ENCODE peak calls at places on chromosomes 6 and 20, in eight cellular contexts. One of them, this sample, is unnamed. For H3K4me1, the result is how much of the 10 kb centered on the place peaks cover.

GRCh38 chr20:59752101-59752586 is 147.8 kb downstream of the PHACTR3 start:
- DNase-seq in body of pancreas: no peak
- DNase-seq in right cardiac atrium: peak
- DNase-seq in tibial nerve: no peak
- DNase-seq in pancreas: peak
- DNase-seq in astrocyte: no peak
- DNase-seq in heart left ventricle: peak
- DNase-seq in upper lobe of right lung: no peak
- DNase-seq in this sample: no peak

GRCh38 chr6:73203098-73203497 is 22.2 kb downstream of the KHDC1L start:
- DNase-seq in right cardiac atrium: no peak
- DNase-seq in body of pancreas: no peak
- DNase-seq in tibial nerve: no peak
- DNase-seq in astrocyte: no peak
- DNase-seq in heart left ventricle: no peak
- DNase-seq in pancreas: no peak
- DNase-seq in upper lobe of right lung: no peak
- DNase-seq in this sample: peak

GRCh38 chr20:48460681-48461080 is 367.1 kb downstream of the PREX1 start:
- DNase-seq in body of pancreas: no peak
- DNase-seq in tibial nerve: no peak
- DNase-seq in right cardiac atrium: no peak
- DNase-seq in upper lobe of right lung: no peak
- DNase-seq in heart left ventricle: no peak
- DNase-seq in astrocyte: no peak
- DNase-seq in pancreas: no peak
- DNase-seq in this sample: no peak

GRCh38 chr6:40274058-40274457 is 313.1 kb downstream of the LRFN2 start:
- DNase-seq in heart left ventricle: no peak
- DNase-seq in tibial nerve: no peak
- DNase-seq in pancreas: no peak
- DNase-seq in upper lobe of right lung: no peak
- DNase-seq in astrocyte: no peak
- DNase-seq in body of pancreas: no peak
- DNase-seq in right cardiac atrium: no peak
- DNase-seq in this sample: no peak

GRCh38 chr6:160911949-160912348 is 79.6 kb upstream of the MAP3K4 start:
- DNase-seq in upper lobe of right lung: no peak
- DNase-seq in pancreas: no peak
- DNase-seq in right cardiac atrium: no peak
- DNase-seq in heart left ventricle: no peak
- DNase-seq in body of pancreas: no peak
- DNase-seq in tibial nerve: no peak
- DNase-seq in astrocyte: no peak
- DNase-seq in this sample: no peak

GRCh38 chr6:133983099-133983939 is 30.3 kb downstream of the TBPL1 start:
- DNase-seq in astrocyte: peak
- DNase-seq in upper lobe of right lung: peak
- DNase-seq in body of pancreas: no peak
- DNase-seq in heart left ventricle: peak
- DNase-seq in tibial nerve: no peak
- DNase-seq in right cardiac atrium: no peak
- DNase-seq in pancreas: no peak
- DNase-seq in this sample: no peak

GRCh38 chr20:40323411-40323810 is 365.6 kb downstream of the MAFB start:
- DNase-seq in astrocyte: no peak
- DNase-seq in tibial nerve: no peak
- DNase-seq in upper lobe of right lung: no peak
- DNase-seq in heart left ventricle: no peak
- DNase-seq in body of pancreas: no peak
- DNase-seq in right cardiac atrium: no peak
- DNase-seq in pancreas: no peak
- DNase-seq in this sample: no peak

GRCh38 chr6:73367761-73368355 is 1.8 kb downstream of the OOEP start:
- DNase-seq in pancreas: no peak
- DNase-seq in astrocyte: no peak
- DNase-seq in upper lobe of right lung: no peak
- DNase-seq in right cardiac atrium: no peak
- DNase-seq in tibial nerve: no peak
- DNase-seq in body of pancreas: no peak
- DNase-seq in heart left ventricle: no peak
- DNase-seq in this sample: no peak

GRCh38 chr6:44855562-44856494 is 468.3 kb downstream of the CDC5L start:
- DNase-seq in heart left ventricle: no peak
- DNase-seq in upper lobe of right lung: no peak
- DNase-seq in astrocyte: peak
- DNase-seq in tibial nerve: no peak
- DNase-seq in right cardiac atrium: no peak
- DNase-seq in pancreas: no peak
- DNase-seq in body of pancreas: no peak
- DNase-seq in this sample: no peak

GRCh38 chr20:6282642-6283041 is 159.8 kb upstream of the FERMT1 start:
- DNase-seq in heart left ventricle: no peak
- DNase-seq in body of pancreas: no peak
- DNase-seq in right cardiac atrium: no peak
- DNase-seq in upper lobe of right lung: no peak
- DNase-seq in pancreas: no peak
- DNase-seq in tibial nerve: no peak
- DNase-seq in astrocyte: no peak
- DNase-seq in this sample: no peak

DNA sequence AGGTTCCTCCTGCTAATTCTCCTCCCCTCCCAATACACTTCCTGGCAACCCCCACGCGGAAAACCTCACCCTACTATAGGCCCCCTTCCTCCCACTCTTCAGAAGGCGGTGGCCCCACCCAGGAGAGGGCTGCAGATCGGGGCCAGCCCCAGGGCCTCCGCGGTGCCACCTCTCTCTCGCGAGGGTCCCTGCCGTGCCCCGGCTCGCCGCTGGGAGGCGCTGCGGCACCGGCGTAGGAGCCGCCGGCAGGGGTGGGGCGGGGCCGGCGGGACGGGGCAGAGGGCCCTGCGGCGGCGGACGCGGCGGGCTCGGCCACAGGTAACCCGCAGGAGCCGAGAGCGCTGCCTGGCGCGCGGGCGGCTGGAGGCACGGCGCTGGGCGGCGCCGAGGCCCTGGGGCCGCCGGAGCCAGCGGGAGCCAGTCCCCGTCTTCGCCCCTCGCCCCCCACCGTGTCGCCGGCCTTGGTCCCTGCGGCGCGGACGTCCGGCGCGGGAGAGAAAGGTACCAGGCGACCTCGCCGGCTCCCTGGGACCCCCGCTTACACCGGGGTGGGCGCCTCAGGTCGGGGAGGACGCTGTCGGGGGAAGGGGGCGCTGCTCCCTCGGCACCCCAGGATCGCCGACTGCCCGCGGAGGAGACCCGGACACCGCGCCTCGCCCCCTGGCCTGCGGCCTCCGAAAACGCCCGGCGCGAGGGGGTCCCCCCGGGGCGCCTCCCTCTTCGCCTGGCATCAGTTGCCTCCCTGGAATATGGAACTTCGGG is at the start of gene ANKRD6:
- DNase-seq in astrocyte: no peak
- DNase-seq in upper lobe of right lung: peak
- DNase-seq in pancreas: peak
- DNase-seq in body of pancreas: peak
- DNase-seq in heart left ventricle: peak
- DNase-seq in right cardiac atrium: peak
- DNase-seq in tibial nerve: peak
- DNase-seq in this sample: no peak
- H3K27ac ChIP-seq in astrocyte: no peak
- H3K27ac ChIP-seq in upper lobe of right lung: peak
- H3K27ac ChIP-seq in pancreas: peak
- H3K27ac ChIP-seq in body of pancreas: peak
- H3K27ac ChIP-seq in heart left ventricle: no peak
- H3K27ac ChIP-seq in right cardiac atrium: no peak
- H3K27ac ChIP-seq in tibial nerve: peak
- H3K27ac ChIP-seq in this sample: no peak

GRCh38 chr20:1323256-1323655 is 5.7 kb downstream of the SDCBP2 start:
- DNase-seq in pancreas: no peak
- DNase-seq in upper lobe of right lung: no peak
- DNase-seq in tibial nerve: no peak
- DNase-seq in astrocyte: no peak
- DNase-seq in heart left ventricle: no peak
- DNase-seq in body of pancreas: no peak
- DNase-seq in right cardiac atrium: no peak
- DNase-seq in this sample: no peak

GRCh38 chr20:1324598-1325172 is 4.3 kb downstream of the SDCBP2 start:
- DNase-seq in right cardiac atrium: no peak
- DNase-seq in pancreas: no peak
- DNase-seq in astrocyte: peak
- DNase-seq in upper lobe of right lung: no peak
- DNase-seq in tibial nerve: no peak
- DNase-seq in body of pancreas: no peak
- DNase-seq in heart left ventricle: no peak
- DNase-seq in this sample: no peak

GRCh38 chr20:1325173-1326030 is 3.5 kb downstream of the SDCBP2 start:
- DNase-seq in upper lobe of right lung: peak
- DNase-seq in right cardiac atrium: peak
- DNase-seq in heart left ventricle: peak
- DNase-seq in pancreas: peak
- DNase-seq in body of pancreas: peak
- DNase-seq in astrocyte: peak
- DNase-seq in tibial nerve: peak
- DNase-seq in this sample: peak

GRCh38 chr20:1322511-1323245 is 6.3 kb downstream of the SDCBP2 start:
- DNase-seq in tibial nerve: no peak
- DNase-seq in heart left ventricle: no peak
- DNase-seq in astrocyte: peak
- DNase-seq in right cardiac atrium: peak
- DNase-seq in body of pancreas: no peak
- DNase-seq in pancreas: no peak
- DNase-seq in upper lobe of right lung: peak
- DNase-seq in this sample: peak

DNA sequence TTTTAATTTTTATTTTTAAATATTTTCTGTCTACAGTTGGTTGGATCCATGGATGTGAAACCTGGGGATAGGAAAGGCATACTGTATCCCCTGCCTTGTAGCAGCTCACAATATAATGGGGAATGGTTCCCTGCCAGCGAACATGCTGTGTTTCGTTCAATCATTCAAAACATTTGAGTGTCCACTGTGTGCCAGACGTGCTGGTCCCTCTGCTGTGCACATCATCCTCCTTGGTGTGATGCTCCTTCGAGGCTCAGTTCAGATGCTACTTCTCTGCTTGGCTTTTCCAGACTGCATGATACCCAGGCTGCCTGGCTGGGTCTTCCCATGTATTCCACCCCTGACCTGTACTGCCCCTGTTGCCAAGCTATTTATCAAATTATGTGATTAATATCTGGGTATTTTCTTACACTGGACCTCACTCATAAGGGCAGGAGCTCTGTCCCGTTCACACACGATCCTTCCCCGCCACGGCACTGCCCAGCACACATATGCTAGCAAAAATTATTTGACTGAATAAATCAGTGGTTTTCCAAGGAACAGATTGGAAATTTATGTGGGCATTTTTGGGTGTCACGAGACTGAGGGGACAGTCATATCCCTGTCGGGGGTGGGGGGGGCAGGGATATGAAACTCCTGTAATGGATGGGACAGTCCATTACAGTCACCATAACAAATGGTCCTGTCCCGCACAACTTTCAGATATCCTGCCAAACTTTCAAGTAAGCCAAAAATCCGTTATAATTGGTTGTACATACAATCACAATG is 4.9 kb downstream of the SDCBP2 start:
- DNase-seq in astrocyte: no peak
- DNase-seq in pancreas: no peak
- DNase-seq in heart left ventricle: no peak
- DNase-seq in upper lobe of right lung: no peak
- DNase-seq in right cardiac atrium: no peak
- DNase-seq in tibial nerve: no peak
- DNase-seq in body of pancreas: no peak
- DNase-seq in this sample: no peak
- H3K4me1 ChIP-seq in astrocyte: half or more
- H3K4me1 ChIP-seq in pancreas: under half
- H3K4me1 ChIP-seq in heart left ventricle: half or more
- H3K4me1 ChIP-seq in upper lobe of right lung: under half
- H3K4me1 ChIP-seq in right cardiac atrium: under half
- H3K4me1 ChIP-seq in tibial nerve: under half
- H3K4me1 ChIP-seq in body of pancreas: under half
- H3K4me1 ChIP-seq in this sample: under half

DNA sequence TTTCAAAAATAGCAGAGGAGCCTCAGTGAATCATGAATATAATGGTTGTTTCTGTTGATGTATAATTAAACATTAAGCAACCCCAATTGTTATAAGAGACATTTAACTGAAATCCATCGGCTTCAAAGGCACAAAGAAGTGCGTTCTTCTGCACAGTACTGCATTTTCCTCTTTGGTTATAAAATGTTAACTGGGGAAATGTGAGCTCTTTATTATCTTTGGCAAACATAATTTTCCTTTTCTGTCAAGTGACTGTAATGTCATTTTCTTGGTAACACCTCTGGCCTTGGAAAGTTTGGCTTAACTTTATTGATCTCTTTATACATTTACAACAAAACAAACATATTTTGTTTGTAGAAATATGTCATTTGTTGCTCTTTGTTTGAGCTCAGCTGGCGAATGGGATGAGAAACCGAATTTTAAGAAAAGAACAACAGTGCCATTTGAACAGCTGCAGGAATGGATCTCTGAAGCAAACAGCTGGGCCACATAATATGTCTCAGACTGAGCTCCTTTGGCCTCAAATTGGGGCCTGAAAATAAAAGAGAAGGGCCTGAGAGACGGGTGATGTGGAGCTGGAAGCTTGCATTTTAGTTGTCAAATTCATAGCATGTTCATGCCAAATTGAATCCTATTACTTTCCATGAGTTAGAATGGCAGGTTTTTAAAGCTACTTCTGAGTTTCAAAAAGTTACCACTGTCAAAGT is 427.0 kb upstream of the SPTLC3 start:
- DNase-seq in astrocyte: no peak
- DNase-seq in heart left ventricle: no peak
- DNase-seq in pancreas: no peak
- DNase-seq in right cardiac atrium: no peak
- DNase-seq in tibial nerve: no peak
- DNase-seq in body of pancreas: no peak
- DNase-seq in upper lobe of right lung: no peak
- DNase-seq in this sample: no peak
- H3K27ac ChIP-seq in astrocyte: no peak
- H3K27ac ChIP-seq in heart left ventricle: peak
- H3K27ac ChIP-seq in pancreas: peak
- H3K27ac ChIP-seq in right cardiac atrium: no peak
- H3K27ac ChIP-seq in tibial nerve: peak
- H3K27ac ChIP-seq in body of pancreas: no peak
- H3K27ac ChIP-seq in upper lobe of right lung: no peak
- H3K27ac ChIP-seq in this sample: no peak

DNA sequence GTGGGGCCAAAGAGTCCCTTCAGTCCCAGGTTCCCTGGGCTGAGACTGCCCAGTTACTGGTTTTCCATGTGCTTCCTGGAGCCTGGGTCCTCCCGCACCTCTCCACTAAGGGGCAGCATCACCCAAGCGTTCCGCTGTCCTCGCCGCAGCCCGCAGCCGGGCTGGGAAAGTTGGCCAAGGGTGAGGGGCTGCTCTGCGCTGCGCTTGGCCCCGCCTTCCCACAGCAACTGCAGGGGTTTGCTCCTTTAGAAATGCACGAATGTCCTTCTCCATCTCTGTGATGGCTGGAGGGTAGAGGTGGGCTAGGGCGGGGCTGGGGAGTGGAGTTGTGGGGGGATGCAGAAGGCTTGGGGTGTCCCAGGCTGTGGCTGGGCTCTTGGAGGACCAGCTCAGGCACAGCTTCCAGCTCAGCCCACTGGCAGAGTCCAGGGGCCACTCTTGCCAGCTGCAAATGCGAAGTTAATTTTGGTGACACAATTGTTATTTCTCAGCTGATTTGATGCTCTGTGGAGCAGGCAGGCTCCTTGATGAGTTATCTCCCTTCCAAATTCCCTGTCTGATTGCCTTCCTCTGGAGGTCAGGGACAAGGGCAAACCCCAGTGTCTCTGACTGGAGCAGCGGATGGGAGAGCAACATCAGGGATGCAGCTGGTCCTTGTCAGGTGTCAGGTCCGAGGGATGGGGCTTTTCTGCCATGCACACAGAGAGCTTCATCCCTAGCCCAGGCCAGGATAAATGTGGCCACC is 63.2 kb downstream of the NOL4L start:
- DNase-seq in body of pancreas: peak
- DNase-seq in astrocyte: no peak
- DNase-seq in heart left ventricle: peak
- DNase-seq in pancreas: peak
- DNase-seq in tibial nerve: no peak
- DNase-seq in upper lobe of right lung: peak
- DNase-seq in right cardiac atrium: peak
- DNase-seq in this sample: no peak
- H3K4me1 ChIP-seq in body of pancreas: under half
- H3K4me1 ChIP-seq in astrocyte: under half
- H3K4me1 ChIP-seq in heart left ventricle: half or more
- H3K4me1 ChIP-seq in pancreas: under half
- H3K4me1 ChIP-seq in tibial nerve: under half
- H3K4me1 ChIP-seq in upper lobe of right lung: under half
- H3K4me1 ChIP-seq in right cardiac atrium: under half
- H3K4me1 ChIP-seq in this sample: under half

This sample was measured in foreskin keratinocyte.